ENCODE peak calls at places on chromosomes 16 and 17, in seven cellular contexts. One of them, this sample, is unnamed.

GRCh38 chr16:69417537-69418199 is 6.8 kb upstream of the CYB5B start:
- DNase-seq in neural progenitor cell: no peak
- DNase-seq in CD8-positive, alpha-beta T cell: no peak
- DNase-seq in breast epithelium: peak; percentile 59
- DNase-seq in epithelial cell of proximal tubule: peak; percentile 41
- DNase-seq in heart right ventricle: no peak
- DNase-seq in right atrium auricular region: peak; percentile 34
- DNase-seq in this sample: no peak

GRCh38 chr17:56603486-56604238 is 10.2 kb downstream of the NOG start:
- DNase-seq in right atrium auricular region: no peak
- DNase-seq in epithelial cell of proximal tubule: no peak
- DNase-seq in neural progenitor cell: no peak
- DNase-seq in heart right ventricle: no peak
- DNase-seq in CD8-positive, alpha-beta T cell: no peak
- DNase-seq in breast epithelium: no peak
- DNase-seq in this sample: no peak

GRCh38 chr17:66889480-66890230 is 54.7 kb downstream of the CACNG5 start:
- DNase-seq in epithelial cell of proximal tubule: no peak
- DNase-seq in heart right ventricle: no peak
- DNase-seq in neural progenitor cell: no peak
- DNase-seq in breast epithelium: peak; percentile 51
- DNase-seq in CD8-positive, alpha-beta T cell: no peak
- DNase-seq in right atrium auricular region: no peak
- DNase-seq in this sample: no peak

GRCh38 chr17:20230924-20231323 is 221.8 kb downstream of the SPECC1 start:
- DNase-seq in heart right ventricle: no peak
- DNase-seq in right atrium auricular region: no peak
- DNase-seq in epithelial cell of proximal tubule: no peak
- DNase-seq in CD8-positive, alpha-beta T cell: no peak
- DNase-seq in breast epithelium: no peak
- DNase-seq in neural progenitor cell: no peak
- DNase-seq in this sample: no peak

GRCh38 chr17:75639771-75640555 is 6.7 kb downstream of the SMIM5 start:
- DNase-seq in epithelial cell of proximal tubule: no peak
- DNase-seq in heart right ventricle: no peak
- DNase-seq in CD8-positive, alpha-beta T cell: no peak
- DNase-seq in neural progenitor cell: no peak
- DNase-seq in breast epithelium: peak; percentile 54
- DNase-seq in right atrium auricular region: no peak
- DNase-seq in this sample: no peak

GRCh38 chr16:55062446-55062845 is 131.8 kb downstream of the IRX5 start:
- DNase-seq in right atrium auricular region: no peak
- DNase-seq in heart right ventricle: no peak
- DNase-seq in CD8-positive, alpha-beta T cell: no peak
- DNase-seq in neural progenitor cell: no peak
- DNase-seq in breast epithelium: no peak
- DNase-seq in epithelial cell of proximal tubule: no peak
- DNase-seq in this sample: no peak

GRCh38 chr17:76872221-76872873 is 4.1 kb downstream of the MGAT5B start:
- DNase-seq in neural progenitor cell: no peak
- DNase-seq in right atrium auricular region: no peak
- DNase-seq in breast epithelium: peak; percentile 70
- DNase-seq in CD8-positive, alpha-beta T cell: no peak
- DNase-seq in epithelial cell of proximal tubule: no peak
- DNase-seq in heart right ventricle: no peak
- DNase-seq in this sample: peak; percentile 8

GRCh38 chr17:28645576-28645939 is 600 bp upstream of the BLTP2 start:
- DNase-seq in epithelial cell of proximal tubule: no peak
- DNase-seq in breast epithelium: no peak
- DNase-seq in CD8-positive, alpha-beta T cell: peak; percentile 12
- DNase-seq in heart right ventricle: no peak
- DNase-seq in neural progenitor cell: no peak
- DNase-seq in right atrium auricular region: no peak
- DNase-seq in this sample: no peak

GRCh38 chr17:17177186-17177585 is 28.9 kb downstream of the PLD6 start:
- DNase-seq in heart right ventricle: no peak
- DNase-seq in neural progenitor cell: no peak
- DNase-seq in right atrium auricular region: no peak
- DNase-seq in CD8-positive, alpha-beta T cell: no peak
- DNase-seq in breast epithelium: no peak
- DNase-seq in epithelial cell of proximal tubule: no peak
- DNase-seq in this sample: no peak

GRCh38 chr17:81125573-81126081 is 39.7 kb upstream of the PVALEF start:
- DNase-seq in neural progenitor cell: no peak
- DNase-seq in heart right ventricle: no peak
- DNase-seq in CD8-positive, alpha-beta T cell: no peak
- DNase-seq in breast epithelium: no peak
- DNase-seq in epithelial cell of proximal tubule: no peak
- DNase-seq in right atrium auricular region: no peak
- DNase-seq in this sample: no peak

GRCh38 chr16:2362218-2362617 is 21.7 kb upstream of the ABCA3 start:
- DNase-seq in neural progenitor cell: no peak
- DNase-seq in breast epithelium: no peak
- DNase-seq in epithelial cell of proximal tubule: no peak
- DNase-seq in heart right ventricle: no peak
- DNase-seq in right atrium auricular region: no peak
- DNase-seq in CD8-positive, alpha-beta T cell: no peak
- DNase-seq in this sample: no peak

GRCh38 chr16:13909872-13910303 is 10.1 kb upstream of the ERCC4 start:
- DNase-seq in neural progenitor cell: no peak
- DNase-seq in heart right ventricle: peak; percentile 27
- DNase-seq in CD8-positive, alpha-beta T cell: no peak
- DNase-seq in breast epithelium: peak; percentile 30
- DNase-seq in epithelial cell of proximal tubule: no peak
- DNase-seq in right atrium auricular region: peak; percentile 75
- DNase-seq in this sample: no peak

GRCh38 chr16:17397499-17397891 is 73.3 kb downstream of the XYLT1 start:
- DNase-seq in right atrium auricular region: no peak
- DNase-seq in heart right ventricle: no peak
- DNase-seq in epithelial cell of proximal tubule: no peak
- DNase-seq in neural progenitor cell: no peak
- DNase-seq in breast epithelium: no peak
- DNase-seq in CD8-positive, alpha-beta T cell: no peak
- DNase-seq in this sample: no peak

GRCh38 chr16:48831081-48831722 is 221.2 kb upstream of the N4BP1 start:
- DNase-seq in right atrium auricular region: no peak
- DNase-seq in heart right ventricle: no peak
- DNase-seq in epithelial cell of proximal tubule: no peak
- DNase-seq in neural progenitor cell: peak; percentile 54
- DNase-seq in CD8-positive, alpha-beta T cell: no peak
- DNase-seq in breast epithelium: no peak
- DNase-seq in this sample: no peak

GRCh38 chr17:9226794-9227135 is 205.5 kb downstream of the NTN1 start:
- DNase-seq in right atrium auricular region: no peak
- DNase-seq in CD8-positive, alpha-beta T cell: no peak
- DNase-seq in breast epithelium: no peak
- DNase-seq in heart right ventricle: no peak
- DNase-seq in neural progenitor cell: no peak
- DNase-seq in epithelial cell of proximal tubule: no peak
- DNase-seq in this sample: peak; percentile 48

GRCh38 chr17:66347661-66348604 is 45.5 kb downstream of the PRKCA start:
- DNase-seq in breast epithelium: no peak
- DNase-seq in neural progenitor cell: no peak
- DNase-seq in heart right ventricle: no peak
- DNase-seq in epithelial cell of proximal tubule: no peak
- DNase-seq in CD8-positive, alpha-beta T cell: no peak
- DNase-seq in right atrium auricular region: no peak
- DNase-seq in this sample: no peak

GRCh38 chr16:74485916-74486315 is 64.6 kb upstream of the CLEC18B start:
- DNase-seq in breast epithelium: no peak
- DNase-seq in neural progenitor cell: no peak
- DNase-seq in CD8-positive, alpha-beta T cell: no peak
- DNase-seq in right atrium auricular region: no peak
- DNase-seq in epithelial cell of proximal tubule: no peak
- DNase-seq in heart right ventricle: no peak
- DNase-seq in this sample: no peak

GRCh38 chr17:57365420-57365819 is 109.1 kb downstream of the MSI2 start:
- DNase-seq in CD8-positive, alpha-beta T cell: no peak
- DNase-seq in breast epithelium: no peak
- DNase-seq in neural progenitor cell: no peak
- DNase-seq in epithelial cell of proximal tubule: no peak
- DNase-seq in right atrium auricular region: no peak
- DNase-seq in heart right ventricle: no peak
- DNase-seq in this sample: no peak

GRCh38 chr17:13597723-13598347 is 3.9 kb downstream of the HS3ST3A1 start:
- DNase-seq in heart right ventricle: no peak
- DNase-seq in breast epithelium: peak; percentile 30
- DNase-seq in epithelial cell of proximal tubule: no peak
- DNase-seq in neural progenitor cell: peak; percentile 65
- DNase-seq in CD8-positive, alpha-beta T cell: peak; percentile 40
- DNase-seq in right atrium auricular region: no peak
- DNase-seq in this sample: peak; percentile 32

GRCh38 chr17:65345261-65346060 is 208.3 kb downstream of the RGS9 start:
- DNase-seq in CD8-positive, alpha-beta T cell: no peak
- DNase-seq in epithelial cell of proximal tubule: no peak
- DNase-seq in breast epithelium: no peak
- DNase-seq in neural progenitor cell: no peak
- DNase-seq in heart right ventricle: no peak
- DNase-seq in right atrium auricular region: no peak
- DNase-seq in this sample: no peak

GRCh38 chr17:30256756-30257506 is 21.4 kb upstream of the SLC6A4 start:
- DNase-seq in CD8-positive, alpha-beta T cell: no peak
- DNase-seq in neural progenitor cell: no peak
- DNase-seq in epithelial cell of proximal tubule: no peak
- DNase-seq in breast epithelium: no peak
- DNase-seq in right atrium auricular region: no peak
- DNase-seq in heart right ventricle: no peak
- DNase-seq in this sample: no peak

GRCh38 chr16:38941-39892 is 14.2 kb downstream of the POLR3K start:
- DNase-seq in heart right ventricle: no peak
- DNase-seq in CD8-positive, alpha-beta T cell: peak; percentile 59
- DNase-seq in neural progenitor cell: no peak
- DNase-seq in epithelial cell of proximal tubule: no peak
- DNase-seq in breast epithelium: peak; percentile 61
- DNase-seq in right atrium auricular region: no peak
- DNase-seq in this sample: peak; percentile 81

GRCh38 chr16:50697881-50698767 is 4.7 kb downstream of the NOD2 start:
- DNase-seq in right atrium auricular region: no peak
- DNase-seq in epithelial cell of proximal tubule: peak; percentile 54
- DNase-seq in neural progenitor cell: no peak
- DNase-seq in heart right ventricle: no peak
- DNase-seq in breast epithelium: peak; percentile 82
- DNase-seq in CD8-positive, alpha-beta T cell: peak; percentile 41
- DNase-seq in this sample: peak; percentile 78

GRCh38 chr17:48149174-48150106 is 41.9 kb downstream of the SNX11 start:
- DNase-seq in CD8-positive, alpha-beta T cell: no peak
- DNase-seq in heart right ventricle: no peak
- DNase-seq in right atrium auricular region: no peak
- DNase-seq in breast epithelium: no peak
- DNase-seq in neural progenitor cell: peak; percentile 63
- DNase-seq in epithelial cell of proximal tubule: no peak
- DNase-seq in this sample: no peak

GRCh38 chr17:77721823-77722160 is 236.7 kb upstream of the TNRC6C start:
- DNase-seq in epithelial cell of proximal tubule: no peak
- DNase-seq in CD8-positive, alpha-beta T cell: peak; percentile 2
- DNase-seq in breast epithelium: peak; percentile 12
- DNase-seq in heart right ventricle: no peak
- DNase-seq in right atrium auricular region: no peak
- DNase-seq in neural progenitor cell: no peak
- DNase-seq in this sample: no peak

GRCh38 chr16:16908058-16908457 is 529.1 kb downstream of the NPIPA7 start:
- DNase-seq in breast epithelium: no peak
- DNase-seq in neural progenitor cell: no peak
- DNase-seq in right atrium auricular region: no peak
- DNase-seq in heart right ventricle: no peak
- DNase-seq in epithelial cell of proximal tubule: no peak
- DNase-seq in CD8-positive, alpha-beta T cell: no peak
- DNase-seq in this sample: no peak

GRCh38 chr16:72013389-72013788 is 4.8 kb downstream of the DHODH start:
- DNase-seq in right atrium auricular region: peak; percentile 68
- DNase-seq in heart right ventricle: no peak
- DNase-seq in neural progenitor cell: no peak
- DNase-seq in breast epithelium: peak; percentile 82
- DNase-seq in epithelial cell of proximal tubule: peak; percentile 76
- DNase-seq in CD8-positive, alpha-beta T cell: no peak
- DNase-seq in this sample: no peak

GRCh38 chr16:84486551-84487235 is 17.8 kb downstream of the MEAK7 start:
- DNase-seq in breast epithelium: peak; percentile 7
- DNase-seq in epithelial cell of proximal tubule: no peak
- DNase-seq in heart right ventricle: no peak
- DNase-seq in neural progenitor cell: no peak
- DNase-seq in CD8-positive, alpha-beta T cell: no peak
- DNase-seq in right atrium auricular region: no peak
- DNase-seq in this sample: no peak
- TF ChIP-seq CTCF in breast epithelium: no peak
- TF ChIP-seq CTCF in epithelial cell of proximal tubule: no peak
- TF ChIP-seq CTCF in heart right ventricle: no peak
- TF ChIP-seq CTCF in neural progenitor cell: no peak
- TF ChIP-seq CTCF in CD8-positive, alpha-beta T cell: no peak
- TF ChIP-seq CTCF in right atrium auricular region: no peak
- TF ChIP-seq CTCF in this sample: no peak

GRCh38 chr17:42097691-42098661 is at the start of gene ZNF385C:
- DNase-seq in neural progenitor cell: peak; percentile 69
- DNase-seq in CD8-positive, alpha-beta T cell: peak; percentile 39
- DNase-seq in breast epithelium: no peak
- DNase-seq in epithelial cell of proximal tubule: no peak
- DNase-seq in right atrium auricular region: no peak
- DNase-seq in heart right ventricle: no peak
- DNase-seq in this sample: no peak
- H3K4me3 ChIP-seq in neural progenitor cell: peak within 1 kb of the TSS; percentile 43
- H3K4me3 ChIP-seq in CD8-positive, alpha-beta T cell: peak within 1 kb of the TSS; percentile 47
- H3K4me3 ChIP-seq in breast epithelium: no peak within 1 kb of the TSS
- H3K4me3 ChIP-seq in epithelial cell of proximal tubule: no peak within 1 kb of the TSS
- H3K4me3 ChIP-seq in right atrium auricular region: no peak within 1 kb of the TSS
- H3K4me3 ChIP-seq in heart right ventricle: no peak within 1 kb of the TSS
- H3K4me3 ChIP-seq in this sample: no peak within 1 kb of the TSS

GRCh38 chr17:49510059-49510719 is 15.1 kb downstream of the NGFR start:
- DNase-seq in breast epithelium: no peak
- DNase-seq in epithelial cell of proximal tubule: no peak
- DNase-seq in neural progenitor cell: no peak
- DNase-seq in heart right ventricle: no peak
- DNase-seq in CD8-positive, alpha-beta T cell: no peak
- DNase-seq in right atrium auricular region: no peak
- DNase-seq in this sample: no peak
- TF ChIP-seq CTCF in breast epithelium: no peak
- TF ChIP-seq CTCF in epithelial cell of proximal tubule: no peak
- TF ChIP-seq CTCF in neural progenitor cell: no peak
- TF ChIP-seq CTCF in heart right ventricle: no peak
- TF ChIP-seq CTCF in CD8-positive, alpha-beta T cell: no peak
- TF ChIP-seq CTCF in right atrium auricular region: no peak
- TF ChIP-seq CTCF in this sample: no peak

DNA sequence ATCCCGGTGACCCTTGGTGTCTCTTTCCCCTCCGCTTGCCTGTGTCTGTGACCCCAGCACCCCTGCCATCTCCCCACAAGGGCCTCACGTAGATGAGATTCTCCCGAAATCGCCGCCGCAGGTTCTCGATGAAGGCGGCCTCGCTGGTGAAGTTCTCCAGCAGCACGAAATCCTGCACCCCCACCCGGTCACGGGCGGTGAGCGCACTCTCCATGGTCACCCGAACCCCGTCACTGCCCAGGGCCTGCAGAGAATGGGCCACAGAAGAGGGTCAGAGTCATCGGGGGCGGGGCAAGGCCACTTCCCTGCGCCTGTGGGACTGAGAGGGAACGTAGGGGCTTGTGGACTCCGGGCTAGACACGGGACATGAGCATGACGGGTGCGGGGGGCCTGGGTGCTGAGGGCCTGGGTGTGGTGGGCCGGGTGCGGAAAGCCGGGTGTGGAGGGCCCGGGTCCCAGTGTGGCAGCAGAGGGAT is 8.4 kb downstream of the MYO1C start:
- DNase-seq in right atrium auricular region: no peak
- DNase-seq in heart right ventricle: no peak
- DNase-seq in breast epithelium: no peak
- DNase-seq in epithelial cell of proximal tubule: no peak
- DNase-seq in neural progenitor cell: no peak
- DNase-seq in CD8-positive, alpha-beta T cell: no peak
- DNase-seq in this sample: no peak
- H3K4me3 ChIP-seq in right atrium auricular region: no peak overlapping the region
- H3K4me3 ChIP-seq in heart right ventricle: no peak overlapping the region
- H3K4me3 ChIP-seq in breast epithelium: no peak overlapping the region
- H3K4me3 ChIP-seq in epithelial cell of proximal tubule: peak overlapping the region; percentile 80
- H3K4me3 ChIP-seq in neural progenitor cell: no peak overlapping the region
- H3K4me3 ChIP-seq in CD8-positive, alpha-beta T cell: no peak overlapping the region
- H3K4me3 ChIP-seq in this sample: peak overlapping the region; percentile 76

This sample was measured in GM12865.